ENCODE peak calls at places on chromosomes 5 and 9, in seven cellular contexts. V is right atrium auricular region; C is right cardiac atrium; U is pulmonary artery endothelial cell; Q is activated T-helper 1 cell treated with anti-CD3 and anti-CD28 coated beads, Interleukin-2, amount 50 U/mL, for 16 hours; H is hypothalamus; X is thoracic aorta. L is an unnamed sample.

GRCh38 chr5:125455041-125455440 is 708.6 kb upstream of the ZNF608 start:
- DNase-seq in Q (no peak), U (no peak), X (no peak), C (no peak), H (no peak), V (no peak), L (no peak)

GRCh38 chr5:14040542-14040941 is 96.1 kb upstream of the DNAH5 start:
- DNase-seq in V (no peak), H (no peak), Q (no peak), X (no peak), U (no peak), C (peak), L (no peak)

GRCh38 chr9:127022913-127023665 is 99.3 kb downstream of the ANGPTL2 start:
- DNase-seq in U (no peak), V (peak), X (no peak), C (peak), H (no peak), Q (no peak), L (no peak)

GRCh38 chr5:59810041-59810440 is 83.5 kb downstream of the PDE4D start:
- DNase-seq in H (peak), X (peak), V (peak), Q (peak), C (peak), U (no peak), L (peak)

GRCh38 chr9:98998441-98999151 is 54.9 kb downstream of the COL15A1 start:
- DNase-seq in Q (peak), H (peak), C (peak), X (no peak), U (no peak), V (peak), L (peak)

GRCh38 chr5:1568201-1568979 is 44.6 kb upstream of the LPCAT1 start:
- DNase-seq in X (no peak), Q (no peak), V (no peak), C (no peak), H (no peak), U (peak), L (no peak)

GRCh38 chr5:136094189-136094912 is 38.3 kb upstream of the SMAD5 start:
- DNase-seq in Q (no peak), H (no peak), C (no peak), X (no peak), V (no peak), U (no peak), L (no peak)

GRCh38 chr5:160260006-160260775 is 30.9 kb downstream of the FABP6 start:
- DNase-seq in H (no peak), X (no peak), U (no peak), Q (no peak), V (no peak), C (no peak), L (no peak)

GRCh38 chr5:71601222-71602026 is 14.3 kb downstream of the MCCC2 start:
- DNase-seq in V (peak), C (peak), Q (peak), H (no peak), U (peak), X (peak), L (peak)

GRCh38 chr5:173245319-173246134 is 10.5 kb upstream of the NKX2-5 start:
- DNase-seq in V (no peak), U (no peak), H (no peak), C (no peak), Q (no peak), X (no peak), L (no peak)

GRCh38 chr9:33198163-33198562 is 31.0 kb upstream of the B4GALT1 start:
- DNase-seq in X (no peak), U (no peak), V (peak), C (peak), H (no peak), Q (no peak), L (no peak)

GRCh38 chr5:54066433-54066832 is 243.9 kb downstream of the ARL15 start:
- DNase-seq in X (no peak), H (no peak), V (no peak), Q (no peak), U (no peak), C (no peak), L (no peak)

GRCh38 chr9:137493163-137494103 is 34.3 kb upstream of the NSMF start:
- DNase-seq in U (no peak), X (no peak), Q (no peak), C (no peak), H (no peak), V (no peak), L (no peak)

GRCh38 chr5:14008819-14009311 is 64.4 kb upstream of the DNAH5 start:
- DNase-seq in H (no peak), X (no peak), Q (no peak), C (no peak), V (no peak), U (no peak), L (no peak)

GRCh38 chr9:118230319-118230718 is 526.1 kb downstream of the TLR4 start:
- DNase-seq in H (no peak), X (no peak), U (no peak), C (no peak), Q (no peak), V (no peak), L (no peak)

GRCh38 chr9:78821126-78821822 is 524.3 kb downstream of the PSAT1 start:
- DNase-seq in H (no peak), Q (no peak), V (no peak), X (no peak), U (no peak), C (no peak), L (no peak)

GRCh38 chr9:136328011-136328621 is 777 bp downstream of the GPSM1 start:
- DNase-seq in H (no peak), X (no peak), Q (no peak), C (peak), V (no peak), U (no peak), L (no peak)

GRCh38 chr9:7137040-7137439 is 379.3 kb downstream of the KDM4C start:
- DNase-seq in X (no peak), U (no peak), H (no peak), Q (no peak), V (no peak), C (no peak), L (no peak)

GRCh38 chr9:97668485-97668884 is 28.7 kb downstream of the XPA start:
- DNase-seq in V (no peak), H (no peak), Q (no peak), U (no peak), X (no peak), C (no peak), L (no peak)

GRCh38 chr5:88555658-88556057 is 287.0 kb upstream of the TMEM161B start:
- DNase-seq in X (no peak), H (no peak), C (no peak), Q (no peak), U (no peak), V (no peak), L (no peak)

GRCh38 chr9:111896942-111897830 is 572 bp downstream of the UGCG start:
- DNase-seq in H (peak), X (peak), C (peak), Q (no peak), V (no peak), U (no peak), L (peak)

GRCh38 chr9:35616681-35617459 is 1.3 kb downstream of the CD72 start:
- DNase-seq in V (peak), X (no peak), Q (peak), H (no peak), U (no peak), C (peak), L (peak)

GRCh38 chr5:53031695-53032096 is 42.5 kb downstream of the ITGA2 start:
- DNase-seq in Q (no peak), X (no peak), V (no peak), H (no peak), U (peak), C (no peak), L (no peak)

GRCh38 chr9:33782395-33783152 is 12.8 kb upstream of the PRSS3 start:
- DNase-seq in H (no peak), Q (no peak), V (no peak), U (no peak), C (no peak), X (no peak), L (no peak)

GRCh38 chr5:131264453-131265200 is 774 bp downstream of the CDC42SE2 start:
- DNase-seq in Q (no peak), U (no peak), X (no peak), C (peak), V (no peak), H (peak), L (no peak)

GRCh38 chr9:86287013-86287412 is 4.7 kb upstream of the ISCA1 start:
- DNase-seq in X (no peak), V (no peak), Q (no peak), U (no peak), C (no peak), H (no peak), L (no peak)

GRCh38 chr9:126036881-126037291 is 289.7 kb downstream of the PBX3 start:
- DNase-seq in C (peak), H (no peak), Q (no peak), U (no peak), V (no peak), X (no peak), L (no peak)

GRCh38 chr9:126327750-126328120 is 1.1 kb downstream of the MVB12B start:
- DNase-seq in U (no peak), V (no peak), X (no peak), H (no peak), C (no peak), Q (no peak), L (no peak)

GRCh38 chr9:14524881-14525515 is 168.2 kb downstream of the ZDHHC21 start:
- DNase-seq in U (no peak), H (no peak), V (no peak), C (no peak), X (no peak), Q (no peak), L (no peak)

GRCh38 chr5:6596388-6596787 is 36.5 kb downstream of the NSUN2 start:
- DNase-seq in X (no peak), U (no peak), Q (no peak), V (peak), C (no peak), H (no peak), L (no peak)

GRCh38 chr5:43729846-43730478 is 127.0 kb downstream of the NNT start:
- DNase-seq in U (no peak), H (no peak), Q (no peak), V (no peak), X (no peak), C (no peak), L (no peak)

GRCh38 chr5:67319935-67320725 is 123.5 kb upstream of the CD180 start:
- DNase-seq in V (no peak), Q (no peak), C (no peak), H (no peak), U (no peak), X (no peak), L (no peak)

GRCh38 chr5:18238321-18238720 is 604.1 kb downstream of the TAF11L14 start:
- DNase-seq in U (no peak), C (no peak), H (no peak), X (no peak), Q (no peak), V (no peak), L (no peak)

GRCh38 chr5:148740966-148741742 is 85.3 kb upstream of the ADRB2 start:
- DNase-seq in Q (no peak), U (no peak), V (no peak), C (peak), X (no peak), H (no peak), L (no peak)

GRCh38 chr5:124512236-124512635 is 234.2 kb downstream of the ZNF608 start:
- DNase-seq in V (no peak), H (no peak), C (peak), U (no peak), Q (no peak), X (no peak), L (no peak)

GRCh38 chr5:111748304-111748763 is 8.7 kb downstream of the NREP start:
- DNase-seq in C (no peak), U (peak), V (no peak), X (peak), Q (no peak), H (no peak), L (no peak)